ENCODE peak calls at places on chromosomes 6 and 20, in seven cellular contexts. One of them, this sample, is unnamed.
A peak's percentile ranks its signal among the peaks of the same experiment; 100 is the strongest.

GRCh38 chr20:47256665-47257236 is 99.7 kb downstream of the ZMYND8 start:
- DNase-seq in mammary epithelial cell: no peak
- DNase-seq in cardiac muscle cell: no peak
- DNase-seq in tibial artery: no peak
- DNase-seq in OCI-LY7: no peak
- DNase-seq in SK-N-SH: no peak
- DNase-seq in heart right ventricle: no peak
- DNase-seq in this sample: no peak

GRCh38 chr20:59006167-59006863 is 739 bp downstream of the CTSZ start:
- DNase-seq in tibial artery: peak; percentile 67
- DNase-seq in SK-N-SH: no peak
- DNase-seq in OCI-LY7: peak; percentile 34
- DNase-seq in cardiac muscle cell: no peak
- DNase-seq in mammary epithelial cell: peak; percentile 8
- DNase-seq in heart right ventricle: no peak
- DNase-seq in this sample: no peak

GRCh38 chr20:43243672-43244269 is 54.1 kb upstream of the PTPRT start:
- DNase-seq in tibial artery: no peak
- DNase-seq in SK-N-SH: peak; percentile 47
- DNase-seq in cardiac muscle cell: peak; percentile 13
- DNase-seq in mammary epithelial cell: no peak
- DNase-seq in heart right ventricle: no peak
- DNase-seq in OCI-LY7: peak; percentile 14
- DNase-seq in this sample: no peak

GRCh38 chr6:8389034-8389818 is 46.1 kb downstream of the SLC35B3 start:
- DNase-seq in cardiac muscle cell: no peak
- DNase-seq in OCI-LY7: no peak
- DNase-seq in SK-N-SH: no peak
- DNase-seq in tibial artery: no peak
- DNase-seq in heart right ventricle: no peak
- DNase-seq in mammary epithelial cell: no peak
- DNase-seq in this sample: no peak

GRCh38 chr6:10434235-10434634 is 19.4 kb upstream of the TFAP2A start:
- DNase-seq in mammary epithelial cell: peak; percentile 86
- DNase-seq in OCI-LY7: no peak
- DNase-seq in tibial artery: no peak
- DNase-seq in SK-N-SH: no peak
- DNase-seq in heart right ventricle: no peak
- DNase-seq in cardiac muscle cell: no peak
- DNase-seq in this sample: no peak

GRCh38 chr6:73648166-73648565 is 5.6 kb downstream of the SLC17A5 start:
- DNase-seq in SK-N-SH: no peak
- DNase-seq in tibial artery: no peak
- DNase-seq in OCI-LY7: no peak
- DNase-seq in mammary epithelial cell: no peak
- DNase-seq in cardiac muscle cell: no peak
- DNase-seq in heart right ventricle: no peak
- DNase-seq in this sample: no peak

GRCh38 chr20:63574156-63574828 is at the start of gene HELZ2:
- DNase-seq in SK-N-SH: peak; percentile 90
- DNase-seq in tibial artery: peak; percentile 84
- DNase-seq in cardiac muscle cell: peak; percentile 78
- DNase-seq in mammary epithelial cell: peak; percentile 43
- DNase-seq in heart right ventricle: peak; percentile 79
- DNase-seq in OCI-LY7: peak; percentile 68
- DNase-seq in this sample: peak; percentile 87

GRCh38 chr6:153131037-153131981 is at the start of gene RGS17:
- DNase-seq in cardiac muscle cell: peak; percentile 89
- DNase-seq in OCI-LY7: no peak
- DNase-seq in mammary epithelial cell: peak; percentile 55
- DNase-seq in tibial artery: peak; percentile 77
- DNase-seq in SK-N-SH: peak; percentile 100
- DNase-seq in heart right ventricle: peak; percentile 60
- DNase-seq in this sample: peak; percentile 58

GRCh38 chr6:26059901-26060300 is 27.3 kb upstream of the HFE start:
- DNase-seq in tibial artery: no peak
- DNase-seq in mammary epithelial cell: no peak
- DNase-seq in OCI-LY7: no peak
- DNase-seq in SK-N-SH: no peak
- DNase-seq in cardiac muscle cell: no peak
- DNase-seq in heart right ventricle: no peak
- DNase-seq in this sample: no peak

GRCh38 chr6:5435449-5435848 is 174.1 kb downstream of the FARS2 start:
- DNase-seq in OCI-LY7: no peak
- DNase-seq in mammary epithelial cell: no peak
- DNase-seq in heart right ventricle: no peak
- DNase-seq in tibial artery: no peak
- DNase-seq in cardiac muscle cell: no peak
- DNase-seq in SK-N-SH: no peak
- DNase-seq in this sample: no peak

GRCh38 chr6:6219716-6220115 is 100.7 kb downstream of the F13A1 start:
- DNase-seq in cardiac muscle cell: no peak
- DNase-seq in heart right ventricle: no peak
- DNase-seq in OCI-LY7: no peak
- DNase-seq in tibial artery: no peak
- DNase-seq in SK-N-SH: no peak
- DNase-seq in mammary epithelial cell: no peak
- DNase-seq in this sample: no peak

GRCh38 chr6:118810420-118811027 is 83.4 kb upstream of the ASF1A start:
- DNase-seq in mammary epithelial cell: no peak
- DNase-seq in cardiac muscle cell: no peak
- DNase-seq in heart right ventricle: no peak
- DNase-seq in SK-N-SH: no peak
- DNase-seq in tibial artery: no peak
- DNase-seq in OCI-LY7: peak; percentile 50
- DNase-seq in this sample: no peak

GRCh38 chr20:61959301-61959700 is 106.4 kb downstream of the TAF4 start:
- DNase-seq in OCI-LY7: peak; percentile 8
- DNase-seq in cardiac muscle cell: peak; percentile 44
- DNase-seq in mammary epithelial cell: peak; percentile 10
- DNase-seq in SK-N-SH: no peak
- DNase-seq in tibial artery: peak; percentile 21
- DNase-seq in heart right ventricle: no peak
- DNase-seq in this sample: no peak

GRCh38 chr6:100116409-100117194 is 122.6 kb upstream of the MCHR2 start:
- DNase-seq in SK-N-SH: peak; percentile 23
- DNase-seq in mammary epithelial cell: peak; percentile 45
- DNase-seq in heart right ventricle: no peak
- DNase-seq in OCI-LY7: peak; percentile 44
- DNase-seq in cardiac muscle cell: peak; percentile 74
- DNase-seq in tibial artery: no peak
- DNase-seq in this sample: no peak

GRCh38 chr6:25006565-25007001 is 70.8 kb upstream of the RIPOR2 start:
- DNase-seq in cardiac muscle cell: no peak
- DNase-seq in SK-N-SH: no peak
- DNase-seq in mammary epithelial cell: peak; percentile 77
- DNase-seq in heart right ventricle: no peak
- DNase-seq in OCI-LY7: peak; percentile 62
- DNase-seq in tibial artery: peak; percentile 78
- DNase-seq in this sample: peak; percentile 56

GRCh38 chr6:99119109-99120031 is 171.6 kb upstream of the FBXL4 start:
- DNase-seq in mammary epithelial cell: peak; percentile 48
- DNase-seq in heart right ventricle: no peak
- DNase-seq in cardiac muscle cell: peak; percentile 62
- DNase-seq in tibial artery: no peak
- DNase-seq in SK-N-SH: peak; percentile 56
- DNase-seq in OCI-LY7: peak; percentile 57
- DNase-seq in this sample: no peak

GRCh38 chr6:28943557-28944411 is 20.0 kb upstream of the TRIM27 start:
- DNase-seq in OCI-LY7: peak; percentile 77
- DNase-seq in tibial artery: peak; percentile 87
- DNase-seq in mammary epithelial cell: peak; percentile 66
- DNase-seq in cardiac muscle cell: peak; percentile 64
- DNase-seq in SK-N-SH: peak; percentile 75
- DNase-seq in heart right ventricle: peak; percentile 61
- DNase-seq in this sample: peak; percentile 26

GRCh38 chr6:81023007-81023582 is 729.4 kb downstream of the TENT5A start:
- DNase-seq in mammary epithelial cell: no peak
- DNase-seq in SK-N-SH: no peak
- DNase-seq in tibial artery: no peak
- DNase-seq in cardiac muscle cell: peak; percentile 3
- DNase-seq in heart right ventricle: no peak
- DNase-seq in OCI-LY7: peak; percentile 42
- DNase-seq in this sample: no peak

DNA sequence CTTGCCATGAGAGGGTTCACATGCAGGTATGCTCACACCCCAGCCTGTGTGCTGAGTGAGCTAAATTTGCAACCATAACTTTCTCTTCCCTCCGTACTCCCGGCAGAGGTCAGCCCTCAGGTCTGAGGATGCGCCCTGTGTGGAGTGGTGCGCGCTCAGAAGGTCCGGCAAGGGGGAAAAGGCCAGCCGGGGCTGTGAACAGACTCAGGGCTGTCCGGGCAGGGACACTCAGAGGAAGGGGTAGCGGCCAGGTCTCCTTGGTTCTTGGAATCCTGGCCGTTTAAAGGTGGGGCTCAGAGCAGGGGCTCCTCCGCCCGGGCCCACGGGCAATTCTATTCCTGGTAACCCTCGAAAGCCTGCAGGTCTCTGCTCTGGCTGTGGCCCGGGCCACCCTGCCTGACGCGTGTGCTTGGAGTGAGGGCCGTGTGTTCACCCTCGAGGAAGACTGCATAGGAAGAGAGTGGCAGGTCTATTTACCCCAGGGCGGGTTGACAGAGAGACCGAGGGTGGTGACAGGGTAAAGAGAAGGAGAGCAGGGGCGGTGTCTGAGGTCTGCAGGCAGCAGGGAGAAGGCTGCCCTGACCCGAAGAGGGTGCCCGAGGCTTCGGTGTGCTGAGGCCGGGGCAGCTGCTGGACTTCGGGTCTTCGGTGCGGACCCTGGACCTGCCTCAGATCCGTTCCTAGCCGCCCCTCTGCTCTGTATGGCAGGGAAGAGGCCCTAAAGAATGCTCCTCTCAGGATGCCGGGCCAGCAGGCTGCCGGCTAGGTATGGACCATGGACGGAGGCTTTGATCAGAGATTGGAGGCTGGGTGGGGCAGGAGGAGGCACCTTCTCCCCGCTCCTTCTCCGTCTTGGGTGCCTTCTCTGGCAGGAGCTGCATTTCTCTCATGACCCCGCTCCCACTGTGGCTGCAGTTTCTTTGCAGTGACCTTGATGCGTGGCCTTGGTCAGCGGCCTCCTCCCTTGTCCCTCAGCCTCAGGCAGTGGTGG is 131.1 kb upstream of the ARMC2 start:
- DNase-seq in tibial artery: no peak
- DNase-seq in heart right ventricle: no peak
- DNase-seq in OCI-LY7: no peak
- DNase-seq in SK-N-SH: no peak
- DNase-seq in cardiac muscle cell: peak; percentile 60
- DNase-seq in mammary epithelial cell: no peak
- DNase-seq in this sample: no peak
- H3K36me3 ChIP-seq in tibial artery: no peaks in the 10 kb centered on the region
- H3K36me3 ChIP-seq in heart right ventricle: no peaks in the 10 kb centered on the region
- H3K36me3 ChIP-seq in OCI-LY7: no peaks in the 10 kb centered on the region
- H3K36me3 ChIP-seq in SK-N-SH: no peaks in the 10 kb centered on the region
- H3K36me3 ChIP-seq in cardiac muscle cell: no peaks in the 10 kb centered on the region
- H3K36me3 ChIP-seq in mammary epithelial cell: no peaks in the 10 kb centered on the region
- H3K36me3 ChIP-seq in this sample: no peaks in the 10 kb centered on the region

GRCh38 chr6:147654103-147654845 is 145.8 kb downstream of the SAMD5 start:
- DNase-seq in tibial artery: no peak
- DNase-seq in OCI-LY7: no peak
- DNase-seq in cardiac muscle cell: no peak
- DNase-seq in heart right ventricle: no peak
- DNase-seq in mammary epithelial cell: no peak
- DNase-seq in SK-N-SH: no peak
- DNase-seq in this sample: no peak

GRCh38 chr6:147648936-147649335 is 140.4 kb downstream of the SAMD5 start:
- DNase-seq in cardiac muscle cell: no peak
- DNase-seq in SK-N-SH: no peak
- DNase-seq in OCI-LY7: no peak
- DNase-seq in mammary epithelial cell: no peak
- DNase-seq in heart right ventricle: no peak
- DNase-seq in tibial artery: no peak
- DNase-seq in this sample: no peak

DNA sequence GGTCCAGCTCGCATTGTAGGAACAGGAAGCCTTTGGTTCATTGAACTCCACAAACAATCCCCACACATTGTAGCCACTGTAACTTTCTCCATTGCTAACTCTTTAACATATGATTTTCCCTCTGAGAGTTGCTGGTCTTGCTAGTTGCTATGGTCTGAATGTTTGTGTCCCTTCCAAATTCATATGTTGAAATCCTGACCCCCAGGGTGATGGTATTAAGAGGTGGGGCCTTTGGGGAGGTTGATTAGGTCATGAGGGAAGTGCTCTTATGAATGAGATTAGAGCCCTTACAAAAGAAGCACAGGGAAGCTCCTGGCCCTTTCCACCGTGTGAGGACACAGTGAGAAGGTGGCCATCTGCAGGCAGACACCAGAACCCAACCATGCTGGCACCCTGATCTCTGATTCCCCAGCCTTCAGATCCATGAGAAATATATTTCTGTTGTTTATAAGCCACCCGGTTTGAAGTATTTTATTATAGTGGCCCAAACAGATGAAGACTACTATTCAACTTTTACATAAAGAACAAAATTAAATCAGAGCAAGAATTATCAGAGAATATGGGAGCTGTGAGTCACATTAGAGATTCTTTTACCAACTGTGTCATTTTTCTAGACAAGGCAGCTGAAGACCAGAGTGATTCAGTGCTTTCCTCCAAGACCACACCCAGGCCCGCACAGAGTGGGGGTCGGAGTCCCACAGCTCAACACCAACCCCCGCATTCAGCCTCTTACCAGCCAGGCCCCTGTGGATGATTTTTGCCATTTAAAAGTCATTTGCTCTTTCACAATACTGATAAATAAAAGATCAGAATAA is 143.0 kb downstream of the SAMD5 start:
- DNase-seq in heart right ventricle: peak; percentile 28
- DNase-seq in tibial artery: no peak
- DNase-seq in cardiac muscle cell: no peak
- DNase-seq in SK-N-SH: no peak
- DNase-seq in mammary epithelial cell: no peak
- DNase-seq in OCI-LY7: no peak
- DNase-seq in this sample: no peak
- TF ChIP-seq CTCF in heart right ventricle: no peak
- TF ChIP-seq CTCF in tibial artery: no peak
- TF ChIP-seq CTCF in cardiac muscle cell: peak; percentile 4
- TF ChIP-seq CTCF in SK-N-SH: no peak
- TF ChIP-seq CTCF in mammary epithelial cell: peak; percentile 45
- TF ChIP-seq CTCF in OCI-LY7: no peak
- TF ChIP-seq CTCF in this sample: no peak

DNA sequence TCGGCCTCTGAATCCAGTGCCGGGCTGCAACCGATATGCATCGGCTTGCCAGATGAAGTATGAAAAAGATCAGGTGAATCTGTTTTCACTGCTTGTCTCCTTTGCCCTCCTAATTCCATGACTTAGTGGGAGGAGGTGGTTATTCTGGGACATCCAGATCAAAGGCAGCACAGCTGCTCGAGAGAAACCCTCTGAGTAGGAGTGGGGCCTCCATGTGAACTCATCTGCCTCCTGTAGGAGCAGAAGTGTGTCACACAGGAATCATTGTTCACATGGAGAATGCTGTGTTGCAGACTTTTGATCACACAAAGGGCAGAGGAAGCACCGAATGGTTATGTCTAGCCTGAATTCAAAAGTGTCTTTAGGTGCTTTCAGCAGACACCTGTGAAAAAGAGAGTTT is 73.1 kb upstream of the SLC22A1 start:
- DNase-seq in OCI-LY7: no peak
- DNase-seq in cardiac muscle cell: no peak
- DNase-seq in tibial artery: no peak
- DNase-seq in heart right ventricle: no peak
- DNase-seq in mammary epithelial cell: no peak
- DNase-seq in SK-N-SH: no peak
- DNase-seq in this sample: no peak
- H3K36me3 ChIP-seq in OCI-LY7: peaks cover 89% of the 10 kb centered on the region
- H3K36me3 ChIP-seq in cardiac muscle cell: peaks cover 57% of the 10 kb centered on the region
- H3K36me3 ChIP-seq in tibial artery: peaks cover 79% of the 10 kb centered on the region
- H3K36me3 ChIP-seq in heart right ventricle: peaks cover 2% of the 10 kb centered on the region
- H3K36me3 ChIP-seq in mammary epithelial cell: peaks cover 49% of the 10 kb centered on the region
- H3K36me3 ChIP-seq in SK-N-SH: peaks cover 80% of the 10 kb centered on the region
- H3K36me3 ChIP-seq in this sample: peaks cover 84% of the 10 kb centered on the region

GRCh38 chr20:21767739-21768223 is 62.3 kb downstream of the PAX1 start:
- DNase-seq in heart right ventricle: no peak
- DNase-seq in mammary epithelial cell: no peak
- DNase-seq in tibial artery: no peak
- DNase-seq in cardiac muscle cell: peak; percentile 61
- DNase-seq in SK-N-SH: peak; percentile 21
- DNase-seq in OCI-LY7: no peak
- DNase-seq in this sample: no peak
- TF ChIP-seq CTCF in heart right ventricle: no peak
- TF ChIP-seq CTCF in mammary epithelial cell: peak; percentile 18
- TF ChIP-seq CTCF in tibial artery: no peak
- TF ChIP-seq CTCF in cardiac muscle cell: no peak
- TF ChIP-seq CTCF in SK-N-SH: peak; percentile 55
- TF ChIP-seq CTCF in OCI-LY7: peak; percentile 41
- TF ChIP-seq CTCF in this sample: no peak